ENCODE peak calls at places on chromosomes 1 and 21, in eight cellular contexts. E, D, T, K, X, P, A and F are unnamed samples.

GRCh38 chr1:21894034-21894881 is 42.9 kb downstream of the HSPG2 start:
- DNase-seq in E (peak; percentile 46), T (no peak), D (no peak), K (no peak), X (no peak), P (no peak), A (no peak), F (no peak)

GRCh38 chr1:88742546-88742945 is 58.5 kb downstream of the PKN2 start:
- DNase-seq in K (peak; percentile 61), D (no peak), T (no peak), E (no peak), X (no peak), A (no peak), P (no peak), F (no peak)

GRCh38 chr1:183096889-183097288 is 73.7 kb downstream of the LAMC1 start:
- DNase-seq in D (no peak), E (no peak), T (no peak), K (peak; percentile 97), A (no peak), X (no peak), P (no peak), F (no peak)

GRCh38 chr1:27042670-27043069 is 30.0 kb upstream of the TENT5B start:
- DNase-seq in A (no peak), E (no peak), K (no peak), D (no peak), T (no peak), P (no peak), X (no peak), F (no peak)

GRCh38 chr21:37335053-37335452 is 31.5 kb upstream of the DYRK1A start:
- DNase-seq in A (no peak), K (no peak), D (no peak), P (no peak), X (no peak), T (no peak), E (no peak), F (no peak)

GRCh38 chr1:28359592-28360239 is 9.8 kb upstream of the PHACTR4 start:
- DNase-seq in A (peak; percentile 81), K (peak; percentile 69), X (no peak), D (peak; percentile 83), T (peak; percentile 80), E (no peak), P (peak; percentile 70), F (no peak)

GRCh38 chr1:246836169-246836568 is 95.6 kb downstream of the AHCTF1 start:
- DNase-seq in T (no peak), A (no peak), X (no peak), D (no peak), P (no peak), K (peak; percentile 27), E (no peak), F (no peak)

GRCh38 chr1:225651872-225652725 is 824 bp downstream of the ENAH start:
- DNase-seq in E (no peak), T (peak; percentile 30), X (no peak), P (no peak), D (no peak), K (peak; percentile 53), A (no peak), F (peak; percentile 65)

GRCh38 chr1:12501661-12502060 is 116.3 kb downstream of the DHRS3 start:
- DNase-seq in T (no peak), P (no peak), D (no peak), A (no peak), E (no peak), X (no peak), K (peak; percentile 74), F (no peak)

GRCh38 chr1:183467687-183468086 is 4.6 kb upstream of the SMG7 start:
- DNase-seq in E (no peak), K (no peak), P (no peak), X (no peak), T (no peak), A (no peak), D (no peak), F (no peak)

GRCh38 chr1:99180343-99180808 is 83.9 kb upstream of the PLPPR4 start:
- DNase-seq in A (no peak), P (peak; percentile 73), D (peak; percentile 62), X (peak; percentile 79), T (peak; percentile 79), K (peak; percentile 84), E (no peak), F (no peak)

GRCh38 chr1:94092210-94092613 is 28.7 kb downstream of the ABCA4 start:
- DNase-seq in T (no peak), X (no peak), A (no peak), E (no peak), P (no peak), D (no peak), K (peak; percentile 38), F (no peak)

GRCh38 chr1:185315364-185316108 is 1.5 kb downstream of the IVNS1ABP start:
- DNase-seq in A (no peak), D (no peak), P (no peak), X (peak; percentile 7), K (no peak), T (no peak), E (no peak), F (no peak)

GRCh38 chr1:21270086-21270689 is 20.1 kb downstream of the ECE1 start:
- DNase-seq in E (no peak), D (peak; percentile 82), K (peak; percentile 61), X (peak; percentile 54), T (peak; percentile 56), A (peak; percentile 83), P (peak; percentile 71), F (no peak)

GRCh38 chr1:54028306-54029251 is 10.6 kb upstream of the LDLRAD1 start:
- DNase-seq in T (no peak), X (no peak), K (no peak), A (no peak), D (no peak), P (peak; percentile 21), E (no peak), F (no peak)

GRCh38 chr1:145985502-145986439 is 10.6 kb downstream of the TXNIP start:
- DNase-seq in T (peak; percentile 41), A (peak; percentile 80), X (peak; percentile 33), P (no peak), E (no peak), K (peak; percentile 83), D (no peak), F (no peak)

GRCh38 chr1:67019600-67020136 is 34.3 kb downstream of the SLC35D1 start:
- DNase-seq in A (no peak), K (peak; percentile 45), E (no peak), P (no peak), X (no peak), T (peak; percentile 38), D (no peak), F (peak; percentile 77)

GRCh38 chr1:202945483-202945882 is 12.6 kb downstream of the ADIPOR1 start:
- DNase-seq in D (no peak), E (no peak), P (no peak), T (no peak), A (no peak), X (no peak), K (no peak), F (no peak)

GRCh38 chr1:107273515-107273914 is 132.7 kb downstream of the NTNG1 start:
- DNase-seq in E (no peak), K (peak; percentile 9), D (no peak), T (no peak), X (no peak), A (no peak), P (no peak), F (no peak)

GRCh38 chr1:201461193-201461657 is 7.8 kb downstream of the PHLDA3 start:
- DNase-seq in X (peak; percentile 86), A (no peak), D (no peak), T (peak; percentile 57), P (no peak), E (peak; percentile 86), K (peak; percentile 95), F (peak; percentile 66)

GRCh38 chr1:201465698-201466290 is 3.2 kb downstream of the PHLDA3 start:
- DNase-seq in D (no peak), K (no peak), A (no peak), X (no peak), P (no peak), E (no peak), T (no peak), F (no peak)

GRCh38 chr1:201460783-201461182 is 8.2 kb downstream of the PHLDA3 start:
- DNase-seq in A (no peak), X (no peak), D (no peak), P (no peak), K (no peak), E (no peak), T (no peak), F (no peak)

GRCh38 chr1:201461783-201462441 is 7.1 kb downstream of the PHLDA3 start:
- DNase-seq in X (peak; percentile 68), K (peak; percentile 99), D (no peak), E (peak; percentile 98), A (peak; percentile 86), T (peak; percentile 34), P (peak; percentile 92), F (peak; percentile 86)

GRCh38 chr1:201463071-201463552 is 5.9 kb downstream of the PHLDA3 start:
- DNase-seq in E (no peak), T (peak; percentile 28), D (no peak), K (peak; percentile 49), P (peak; percentile 65), A (peak; percentile 59), X (no peak), F (no peak)
- H3K27ac ChIP-seq in E (peak overlapping the region; percentile 97), T (peak overlapping the region; percentile 73), D (no peak overlapping the region), K (peak overlapping the region; percentile 98), P (peak overlapping the region; percentile 85), A (peak overlapping the region; percentile 78), X (peak overlapping the region; percentile 95), F (peak overlapping the region; percentile 97)

DNA sequence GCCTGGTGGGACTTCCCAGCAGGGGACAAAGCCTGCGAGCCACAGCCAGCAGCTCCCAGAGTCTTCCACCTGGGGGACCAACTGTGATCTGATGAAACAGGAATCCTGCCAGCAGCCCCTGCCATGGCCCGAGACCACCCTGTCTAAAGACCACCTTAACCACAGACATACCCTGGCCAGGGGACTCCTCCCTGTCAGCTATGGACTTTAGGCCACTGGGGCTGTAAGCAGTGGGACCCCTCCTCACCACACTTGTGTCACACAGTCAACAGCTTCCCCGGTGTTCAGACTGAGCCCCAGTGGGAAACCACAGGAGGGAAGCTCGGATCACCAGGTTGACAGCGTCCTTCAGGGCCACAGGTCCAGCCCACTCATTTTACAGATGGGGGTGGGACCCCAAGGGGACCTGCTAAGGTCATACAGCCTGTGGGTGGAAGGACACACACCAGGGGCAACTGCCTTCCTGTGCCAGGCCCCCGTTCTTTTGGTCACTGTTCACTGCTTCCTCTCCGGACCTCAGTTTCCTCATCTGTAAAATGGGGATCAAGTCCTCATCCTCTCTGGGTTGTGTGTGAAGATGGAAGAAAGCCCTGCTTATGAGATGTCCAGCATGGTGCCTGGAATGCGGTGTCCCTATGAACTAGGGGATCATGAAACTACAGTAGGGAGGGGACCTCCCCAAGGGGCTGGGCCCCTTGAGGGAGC is 11.4 kb downstream of the EPHA2 start:
- DNase-seq in A (no peak), T (no peak), P (no peak), X (no peak), D (no peak), E (no peak), K (no peak), F (no peak)
- H3K4me3 ChIP-seq in A (peak overlapping the region; percentile 45), T (no peak overlapping the region), P (no peak overlapping the region), X (peak overlapping the region; percentile 31), D (no peak overlapping the region), E (peak overlapping the region; percentile 13), K (no peak overlapping the region), F (peak overlapping the region; percentile 46)

GRCh38 chr1:8016244-8017241 is 9.6 kb downstream of the ERRFI1 start:
- DNase-seq in E (no peak), P (no peak), T (no peak), X (no peak), D (no peak), A (no peak), K (peak; percentile 33), F (no peak)
- H3K27ac ChIP-seq in E (peak overlapping the region; percentile 99), P (peak overlapping the region; percentile 83), T (peak overlapping the region; percentile 83), X (peak overlapping the region; percentile 99), D (no peak overlapping the region), A (peak overlapping the region; percentile 59), K (no peak overlapping the region), F (peak overlapping the region; percentile 68)

GRCh38 chr1:91553196-91553595 is 52.5 kb downstream of the CDC7 start:
- DNase-seq in K (peak; percentile 92), A (no peak), P (no peak), T (no peak), X (no peak), E (no peak), D (no peak), F (peak; percentile 79)
- H3K4me3 ChIP-seq in K (no peak overlapping the region), A (no peak overlapping the region), P (no peak overlapping the region), T (no peak overlapping the region), X (no peak overlapping the region), E (no peak overlapping the region), D (no peak overlapping the region), F (no peak overlapping the region)